ENCODE peak calls at places on chromosomes 11 and 22, in seven cellular contexts. One of them, this sample, is unnamed.

GRCh38 chr11:14411818-14412217 is 52.8 kb upstream of the RRAS2 start:
- DNase-seq in heart right ventricle: no peak
- DNase-seq in thoracic aorta: no peak
- DNase-seq in transverse colon: no peak
- DNase-seq in stomach: no peak
- DNase-seq in SK-N-SH: no peak
- DNase-seq in psoas muscle: peak
- DNase-seq in this sample: no peak

GRCh38 chr11:11416917-11417316 is 63.9 kb upstream of the CSNK2A3 start:
- DNase-seq in transverse colon: no peak
- DNase-seq in thoracic aorta: no peak
- DNase-seq in heart right ventricle: no peak
- DNase-seq in psoas muscle: no peak
- DNase-seq in SK-N-SH: no peak
- DNase-seq in stomach: no peak
- DNase-seq in this sample: no peak

GRCh38 chr11:7971846-7972245 is 6.6 kb upstream of the NLRP10 start:
- DNase-seq in SK-N-SH: no peak
- DNase-seq in thoracic aorta: no peak
- DNase-seq in stomach: no peak
- DNase-seq in transverse colon: no peak
- DNase-seq in heart right ventricle: no peak
- DNase-seq in psoas muscle: no peak
- DNase-seq in this sample: no peak

GRCh38 chr11:112513936-112514716 is 253.5 kb upstream of the PLET1 start:
- DNase-seq in stomach: no peak
- DNase-seq in transverse colon: no peak
- DNase-seq in SK-N-SH: peak
- DNase-seq in thoracic aorta: no peak
- DNase-seq in psoas muscle: no peak
- DNase-seq in heart right ventricle: no peak
- DNase-seq in this sample: no peak

GRCh38 chr11:9796854-9797253 is 133.0 kb downstream of the SWAP70 start:
- DNase-seq in stomach: no peak
- DNase-seq in psoas muscle: no peak
- DNase-seq in thoracic aorta: no peak
- DNase-seq in heart right ventricle: no peak
- DNase-seq in SK-N-SH: no peak
- DNase-seq in transverse colon: no peak
- DNase-seq in this sample: no peak

GRCh38 chr11:84524422-84525051 is 1102.6 kb downstream of the DLG2 start:
- DNase-seq in thoracic aorta: no peak
- DNase-seq in SK-N-SH: peak
- DNase-seq in transverse colon: no peak
- DNase-seq in psoas muscle: no peak
- DNase-seq in stomach: no peak
- DNase-seq in heart right ventricle: no peak
- DNase-seq in this sample: no peak

GRCh38 chr22:31628362-31628761 is 33.7 kb downstream of the PISD start:
- DNase-seq in heart right ventricle: no peak
- DNase-seq in stomach: no peak
- DNase-seq in psoas muscle: no peak
- DNase-seq in thoracic aorta: no peak
- DNase-seq in transverse colon: no peak
- DNase-seq in SK-N-SH: no peak
- DNase-seq in this sample: no peak

GRCh38 chr11:34302046-34302921 is 55.5 kb downstream of the ABTB2 start:
- DNase-seq in thoracic aorta: no peak
- DNase-seq in transverse colon: no peak
- DNase-seq in psoas muscle: no peak
- DNase-seq in stomach: no peak
- DNase-seq in SK-N-SH: no peak
- DNase-seq in heart right ventricle: no peak
- DNase-seq in this sample: no peak

GRCh38 chr11:77407613-77408012 is 66.3 kb downstream of the PAK1 start:
- DNase-seq in transverse colon: peak
- DNase-seq in stomach: peak
- DNase-seq in thoracic aorta: peak
- DNase-seq in SK-N-SH: peak
- DNase-seq in psoas muscle: peak
- DNase-seq in heart right ventricle: no peak
- DNase-seq in this sample: no peak

GRCh38 chr11:26993965-26994446 is at the start of gene FIBIN:
- DNase-seq in psoas muscle: peak
- DNase-seq in thoracic aorta: no peak
- DNase-seq in transverse colon: peak
- DNase-seq in stomach: no peak
- DNase-seq in heart right ventricle: peak
- DNase-seq in SK-N-SH: no peak
- DNase-seq in this sample: no peak

GRCh38 chr11:72605958-72606357 is 68.3 kb downstream of the PDE2A start:
- DNase-seq in heart right ventricle: no peak
- DNase-seq in transverse colon: no peak
- DNase-seq in SK-N-SH: no peak
- DNase-seq in thoracic aorta: no peak
- DNase-seq in psoas muscle: no peak
- DNase-seq in stomach: no peak
- DNase-seq in this sample: no peak

GRCh38 chr11:133966924-133967598 is 10.3 kb upstream of the IGSF9B start:
- DNase-seq in thoracic aorta: no peak
- DNase-seq in SK-N-SH: peak
- DNase-seq in heart right ventricle: peak
- DNase-seq in psoas muscle: peak
- DNase-seq in stomach: peak
- DNase-seq in transverse colon: peak
- DNase-seq in this sample: peak

GRCh38 chr11:33266418-33267215 is 9.4 kb downstream of the HIPK3 start:
- DNase-seq in transverse colon: no peak
- DNase-seq in heart right ventricle: peak
- DNase-seq in psoas muscle: peak
- DNase-seq in thoracic aorta: no peak
- DNase-seq in stomach: no peak
- DNase-seq in SK-N-SH: no peak
- DNase-seq in this sample: no peak

GRCh38 chr11:96199563-96200025 is 143.4 kb downstream of the MAML2 start:
- DNase-seq in stomach: no peak
- DNase-seq in heart right ventricle: no peak
- DNase-seq in SK-N-SH: no peak
- DNase-seq in psoas muscle: no peak
- DNase-seq in transverse colon: no peak
- DNase-seq in thoracic aorta: no peak
- DNase-seq in this sample: no peak

GRCh38 chr11:106208795-106209194 is 131.3 kb downstream of the AASDHPPT start:
- DNase-seq in psoas muscle: no peak
- DNase-seq in transverse colon: no peak
- DNase-seq in stomach: peak
- DNase-seq in SK-N-SH: peak
- DNase-seq in heart right ventricle: no peak
- DNase-seq in thoracic aorta: no peak
- DNase-seq in this sample: no peak

GRCh38 chr11:62855571-62856332 is 16.4 kb upstream of the WDR74 start:
- DNase-seq in thoracic aorta: peak
- DNase-seq in stomach: peak
- DNase-seq in SK-N-SH: peak
- DNase-seq in transverse colon: peak
- DNase-seq in heart right ventricle: peak
- DNase-seq in psoas muscle: peak
- DNase-seq in this sample: peak

GRCh38 chr11:11318961-11319360 is 34.1 kb downstream of the CSNK2A3 start:
- DNase-seq in SK-N-SH: no peak
- DNase-seq in thoracic aorta: no peak
- DNase-seq in psoas muscle: no peak
- DNase-seq in transverse colon: no peak
- DNase-seq in heart right ventricle: no peak
- DNase-seq in stomach: no peak
- DNase-seq in this sample: no peak

GRCh38 chr11:14768789-14769188 is 123.2 kb downstream of the CYP2R1 start:
- DNase-seq in heart right ventricle: no peak
- DNase-seq in stomach: no peak
- DNase-seq in transverse colon: no peak
- DNase-seq in thoracic aorta: no peak
- DNase-seq in SK-N-SH: no peak
- DNase-seq in psoas muscle: no peak
- DNase-seq in this sample: no peak

GRCh38 chr11:94737171-94737611 is 31.0 kb upstream of the AMOTL1 start:
- DNase-seq in psoas muscle: no peak
- DNase-seq in stomach: no peak
- DNase-seq in heart right ventricle: no peak
- DNase-seq in transverse colon: no peak
- DNase-seq in SK-N-SH: no peak
- DNase-seq in thoracic aorta: no peak
- DNase-seq in this sample: no peak

GRCh38 chr22:38870312-38870741 is 1.7 kb downstream of the CBX6 start:
- DNase-seq in SK-N-SH: peak
- DNase-seq in heart right ventricle: peak
- DNase-seq in transverse colon: peak
- DNase-seq in thoracic aorta: peak
- DNase-seq in stomach: peak
- DNase-seq in psoas muscle: peak
- DNase-seq in this sample: peak

GRCh38 chr22:49973018-49973965 is 12.7 kb downstream of the PIM3 start:
- DNase-seq in heart right ventricle: no peak
- DNase-seq in transverse colon: no peak
- DNase-seq in thoracic aorta: no peak
- DNase-seq in SK-N-SH: no peak
- DNase-seq in stomach: no peak
- DNase-seq in psoas muscle: no peak
- DNase-seq in this sample: no peak

GRCh38 chr11:56700242-56700918 is 1.5 kb downstream of the OR9G1 start:
- DNase-seq in thoracic aorta: no peak
- DNase-seq in transverse colon: no peak
- DNase-seq in stomach: no peak
- DNase-seq in psoas muscle: no peak
- DNase-seq in SK-N-SH: no peak
- DNase-seq in heart right ventricle: no peak
- DNase-seq in this sample: no peak

GRCh38 chr11:10605941-10606381 is 37.5 kb upstream of the LYVE1 start:
- DNase-seq in psoas muscle: peak
- DNase-seq in SK-N-SH: no peak
- DNase-seq in thoracic aorta: no peak
- DNase-seq in transverse colon: peak
- DNase-seq in stomach: peak
- DNase-seq in heart right ventricle: peak
- DNase-seq in this sample: peak

GRCh38 chr22:22487059-22487458 is 21.5 kb downstream of the ZNF280B start:
- DNase-seq in transverse colon: no peak
- DNase-seq in psoas muscle: no peak
- DNase-seq in heart right ventricle: no peak
- DNase-seq in stomach: no peak
- DNase-seq in thoracic aorta: no peak
- DNase-seq in SK-N-SH: no peak
- DNase-seq in this sample: no peak
- H3K4me3 ChIP-seq in transverse colon: no peak
- H3K4me3 ChIP-seq in psoas muscle: no peak
- H3K4me3 ChIP-seq in heart right ventricle: no peak
- H3K4me3 ChIP-seq in stomach: no peak
- H3K4me3 ChIP-seq in thoracic aorta: no peak
- H3K4me3 ChIP-seq in SK-N-SH: no peak
- H3K4me3 ChIP-seq in this sample: no peak

DNA sequence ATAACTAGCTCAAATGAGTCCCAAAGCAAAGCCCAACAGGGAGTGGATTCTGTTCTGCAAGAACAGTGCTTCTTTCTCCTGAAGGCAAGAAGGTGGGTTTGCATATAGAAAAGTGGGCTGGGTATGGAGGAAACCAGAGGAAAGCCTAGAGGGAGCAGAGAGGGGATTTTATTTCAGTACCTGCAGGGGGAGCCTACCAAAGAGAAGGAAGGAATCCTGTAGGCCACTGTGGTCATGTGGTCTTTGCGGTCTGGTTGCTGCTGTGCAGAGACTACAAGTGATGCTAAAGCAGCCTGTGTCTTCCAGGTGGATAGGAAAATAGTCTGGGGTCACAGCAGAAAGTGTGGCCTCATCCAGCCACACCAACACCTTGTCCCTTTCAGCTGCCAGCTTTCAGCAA is 33.2 kb upstream of the ZBTB16 start:
- DNase-seq in transverse colon: no peak
- DNase-seq in stomach: no peak
- DNase-seq in heart right ventricle: no peak
- DNase-seq in SK-N-SH: no peak
- DNase-seq in psoas muscle: no peak
- DNase-seq in thoracic aorta: no peak
- DNase-seq in this sample: no peak
- TF ChIP-seq CTCF in transverse colon: no peak
- TF ChIP-seq CTCF in stomach: no peak
- TF ChIP-seq CTCF in heart right ventricle: no peak
- TF ChIP-seq CTCF in SK-N-SH: peak
- TF ChIP-seq CTCF in psoas muscle: no peak
- TF ChIP-seq CTCF in thoracic aorta: no peak
- TF ChIP-seq CTCF in this sample: no peak

GRCh38 chr11:91660036-91660435 is 564.6 kb upstream of the FAT3 start:
- DNase-seq in psoas muscle: no peak
- DNase-seq in transverse colon: no peak
- DNase-seq in thoracic aorta: no peak
- DNase-seq in stomach: no peak
- DNase-seq in heart right ventricle: no peak
- DNase-seq in SK-N-SH: no peak
- DNase-seq in this sample: no peak

GRCh38 chr11:91664521-91664920 is 560.1 kb upstream of the FAT3 start:
- DNase-seq in transverse colon: no peak
- DNase-seq in thoracic aorta: no peak
- DNase-seq in heart right ventricle: no peak
- DNase-seq in psoas muscle: no peak
- DNase-seq in stomach: no peak
- DNase-seq in SK-N-SH: no peak
- DNase-seq in this sample: no peak
- H3K4me3 ChIP-seq in transverse colon: no peak
- H3K4me3 ChIP-seq in thoracic aorta: no peak
- H3K4me3 ChIP-seq in heart right ventricle: no peak
- H3K4me3 ChIP-seq in psoas muscle: no peak
- H3K4me3 ChIP-seq in stomach: no peak
- H3K4me3 ChIP-seq in SK-N-SH: no peak
- H3K4me3 ChIP-seq in this sample: no peak

DNA sequence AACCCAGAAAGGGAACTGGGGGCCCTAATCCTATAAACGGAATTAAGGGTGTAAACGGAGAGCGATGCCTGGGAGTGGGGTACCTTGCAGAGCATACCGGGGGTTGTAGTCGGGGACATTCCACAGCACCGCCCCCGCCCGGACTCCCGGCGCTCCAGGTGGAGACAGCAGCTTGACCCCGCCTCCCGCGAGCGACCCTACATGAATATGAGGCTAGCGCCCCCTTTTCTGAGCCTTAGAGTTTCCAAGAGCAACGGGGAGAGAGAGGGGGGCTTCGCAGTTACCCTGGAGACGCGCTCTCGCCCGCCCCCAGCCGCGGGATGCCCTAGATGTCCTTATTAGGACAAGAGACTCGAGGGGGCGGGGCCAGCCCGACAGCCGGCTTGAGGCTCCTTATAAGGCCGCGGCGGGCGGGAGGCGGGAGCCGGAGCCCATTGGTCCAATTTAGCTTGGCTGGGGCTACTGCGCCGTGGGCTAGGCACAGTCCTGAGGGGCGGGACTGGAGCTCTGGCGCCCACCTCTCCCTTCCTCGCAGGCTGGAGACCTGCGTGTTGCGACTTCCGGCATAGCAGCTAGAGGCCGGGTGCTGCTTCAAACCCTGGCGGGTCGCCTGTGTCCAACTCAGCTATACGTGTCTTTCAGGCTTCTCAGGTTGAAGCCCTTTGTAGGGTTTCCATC is 960 bp upstream of the MUS81 start:
- DNase-seq in heart right ventricle: peak
- DNase-seq in SK-N-SH: peak
- DNase-seq in stomach: peak
- DNase-seq in psoas muscle: peak
- DNase-seq in transverse colon: peak
- DNase-seq in thoracic aorta: peak
- DNase-seq in this sample: peak
- TF ChIP-seq CTCF in heart right ventricle: no peak
- TF ChIP-seq CTCF in SK-N-SH: peak
- TF ChIP-seq CTCF in stomach: no peak
- TF ChIP-seq CTCF in psoas muscle: no peak
- TF ChIP-seq CTCF in transverse colon: peak
- TF ChIP-seq CTCF in thoracic aorta: no peak
- TF ChIP-seq CTCF in this sample: no peak

This sample was measured in left lung.